ENCODE peak calls at places on chromosome 17, in seven cellular contexts. G is IMR-90, J is mesendoderm, T is neuronal stem cell, R is mesenchymal stem cell, Z is H1, H is trophoblast cell. D is an unnamed sample. For H3K4me1, the result is how much of the 10 kb centered on the place peaks cover.

GRCh38 chr17:72682597-72682996 is 409.9 kb downstream of the SLC39A11 start:
- DNase-seq in G (peak), J (no peak), T (no peak), R (peak), Z (no peak), H (no peak), D (no peak)

GRCh38 chr17:82933006-82933310 is 93.1 kb upstream of the ZNF750 start:
- DNase-seq in G (no peak), J (no peak), T (no peak), R (no peak), Z (no peak), H (no peak), D (no peak)

GRCh38 chr17:27268394-27269085 is 25.4 kb upstream of the WSB1 start:
- DNase-seq in G (no peak), J (no peak), T (no peak), R (no peak), Z (no peak), H (no peak), D (no peak)

GRCh38 chr17:80992077-80992947 is 671 bp downstream of the CHMP6 start:
- DNase-seq in G (no peak), J (no peak), T (no peak), R (peak), Z (no peak), H (no peak), D (peak)

GRCh38 chr17:79246226-79246794 is 171.7 kb downstream of the ENGASE start:
- DNase-seq in G (no peak), J (no peak), T (no peak), R (no peak), Z (no peak), H (no peak), D (no peak)

GRCh38 chr17:78736526-78737079 is 45.5 kb downstream of the CYTH1 start:
- DNase-seq in G (no peak), J (peak), T (no peak), R (no peak), Z (no peak), H (peak), D (peak)

GRCh38 chr17:64218066-64218465 is 45.0 kb downstream of the TEX2 start:
- DNase-seq in G (no peak), J (no peak), T (no peak), R (no peak), Z (no peak), H (no peak), D (no peak)

GRCh38 chr17:2421315-2422147 is 20.7 kb upstream of the MNT start:
- DNase-seq in G (peak), J (peak), T (no peak), R (no peak), Z (no peak), H (no peak), D (no peak)

GRCh38 chr17:66711936-66712335 is 123.0 kb upstream of the CACNG5 start:
- DNase-seq in G (no peak), J (peak), T (no peak), R (no peak), Z (no peak), H (no peak), D (peak)

GRCh38 chr17:33939959-33940358 is 315.1 kb upstream of the CCL2 start:
- DNase-seq in G (no peak), J (no peak), T (no peak), R (no peak), Z (no peak), H (no peak), D (no peak)

GRCh38 chr17:41666336-41666680 is 22.4 kb upstream of the EIF1 start:
- DNase-seq in G (peak), J (peak), T (peak), R (peak), Z (no peak), H (no peak), D (no peak)

GRCh38 chr17:47649972-47650524 is 329 bp downstream of the KPNB1 start:
- DNase-seq in G (no peak), J (peak), T (peak), R (no peak), Z (no peak), H (peak), D (no peak)

GRCh38 chr17:66716236-66717026 is 118.5 kb upstream of the CACNG5 start:
- DNase-seq in G (peak), J (peak), T (no peak), R (no peak), Z (no peak), H (no peak), D (peak)

GRCh38 chr17:68491864-68492263 is 20.4 kb upstream of the PRKAR1A start:
- DNase-seq in G (no peak), J (no peak), T (no peak), R (no peak), Z (no peak), H (no peak), D (no peak)

GRCh38 chr17:61710546-61710945 is 119.5 kb upstream of the NACA2 start:
- DNase-seq in G (no peak), J (no peak), T (no peak), R (no peak), Z (no peak), H (no peak), D (no peak)

GRCh38 chr17:6753006-6753445 is 2.8 kb upstream of the XAF1 start:
- DNase-seq in G (peak), J (peak), T (peak), R (peak), Z (no peak), H (peak), D (peak)

GRCh38 chr17:78458739-78459335 is 80.4 kb downstream of the PGS1 start:
- DNase-seq in G (no peak), J (no peak), T (no peak), R (no peak), Z (no peak), H (no peak), D (no peak)

GRCh38 chr17:29718446-29719039 is 95.8 kb upstream of the CORO6 start:
- DNase-seq in G (no peak), J (no peak), T (no peak), R (no peak), Z (peak), H (peak), D (peak)

GRCh38 chr17:50036455-50037320 is 19.2 kb upstream of the ITGA3 start:
- DNase-seq in G (no peak), J (no peak), T (no peak), R (no peak), Z (no peak), H (no peak), D (no peak)

GRCh38 chr17:35428229-35428628 is 4.1 kb downstream of the SLFN12 start:
- DNase-seq in G (no peak), J (no peak), T (no peak), R (no peak), Z (no peak), H (no peak), D (no peak)

GRCh38 chr17:69625449-69625848 is 211.0 kb downstream of the MAP2K6 start:
- DNase-seq in G (no peak), J (peak), T (no peak), R (no peak), Z (no peak), H (no peak), D (no peak)

GRCh38 chr17:70552230-70552981 is 383.1 kb downstream of the KCNJ2 start:
- DNase-seq in G (peak), J (peak), T (peak), R (peak), Z (no peak), H (no peak), D (peak)

GRCh38 chr17:34241062-34241461 is 14.0 kb upstream of the CCL2 start:
- DNase-seq in G (peak), J (no peak), T (no peak), R (no peak), Z (no peak), H (no peak), D (no peak)

GRCh38 chr17:73792994-73793393 is 148.7 kb upstream of the SDK2 start:
- DNase-seq in G (no peak), J (no peak), T (no peak), R (no peak), Z (no peak), H (no peak), D (no peak)

GRCh38 chr17:73791121-73791520 is 146.9 kb upstream of the SDK2 start:
- DNase-seq in G (no peak), J (no peak), T (no peak), R (no peak), Z (no peak), H (no peak), D (no peak)

GRCh38 chr17:73787721-73788051 is 143.4 kb upstream of the SDK2 start:
- DNase-seq in G (no peak), J (no peak), T (peak), R (no peak), Z (no peak), H (no peak), D (no peak)

GRCh38 chr17:73794336-73794735 is 150.1 kb upstream of the SDK2 start:
- DNase-seq in G (no peak), J (no peak), T (no peak), R (no peak), Z (no peak), H (no peak), D (no peak)

GRCh38 chr17:73791644-73792043 is 147.4 kb upstream of the SDK2 start:
- DNase-seq in G (no peak), J (no peak), T (no peak), R (no peak), Z (no peak), H (no peak), D (no peak)
- H3K4me1 ChIP-seq in G (under half), J (under half), T (under half), R (under half), Z (under half), H (under half), D (under half)

DNA sequence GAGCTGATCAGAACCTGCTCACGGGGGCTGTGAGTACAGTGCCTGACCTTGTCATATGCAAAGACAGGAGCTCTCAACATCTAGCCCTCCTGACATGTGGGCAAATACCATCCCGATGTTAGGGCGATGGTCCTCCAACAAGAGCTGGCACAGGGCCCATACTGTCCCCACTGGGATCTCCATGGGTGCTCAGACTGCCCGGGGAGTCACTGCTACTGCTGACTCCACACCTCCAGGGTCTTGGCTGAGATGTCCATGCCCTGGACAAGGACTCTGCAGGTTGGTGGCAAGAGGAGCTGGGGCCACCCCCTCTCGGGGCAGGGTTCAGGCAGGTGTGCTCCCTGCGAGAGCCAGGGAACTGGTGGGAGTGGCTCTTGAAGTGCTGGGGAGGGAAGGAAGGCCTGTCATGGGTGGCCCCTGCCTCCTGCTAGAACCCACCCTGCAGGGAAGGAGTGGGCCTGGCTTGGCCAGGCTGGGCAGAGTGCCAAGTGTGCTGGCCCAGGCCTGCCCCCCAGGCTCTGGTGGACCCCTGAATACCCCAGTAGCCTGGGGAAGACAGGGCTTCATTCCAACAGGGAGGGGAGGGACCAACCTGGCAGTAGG is 6.4 kb downstream of the CASKIN2 start:
- DNase-seq in G (no peak), J (no peak), T (no peak), R (no peak), Z (no peak), H (no peak), D (no peak)
- H3K23ac ChIP-seq in G (no peak), J (no peak), T (no peak), R (no peak), Z (no peak), H (no peak), D (no peak)

GRCh38 chr17:76973040-76973439 is 104.8 kb downstream of the MGAT5B start:
- DNase-seq in G (no peak), J (no peak), T (no peak), R (no peak), Z (no peak), H (no peak), D (no peak)
- H3K9ac ChIP-seq in G (no peak), J (no peak), T (no peak), R (no peak), Z (no peak), H (no peak), D (no peak)

DNA sequence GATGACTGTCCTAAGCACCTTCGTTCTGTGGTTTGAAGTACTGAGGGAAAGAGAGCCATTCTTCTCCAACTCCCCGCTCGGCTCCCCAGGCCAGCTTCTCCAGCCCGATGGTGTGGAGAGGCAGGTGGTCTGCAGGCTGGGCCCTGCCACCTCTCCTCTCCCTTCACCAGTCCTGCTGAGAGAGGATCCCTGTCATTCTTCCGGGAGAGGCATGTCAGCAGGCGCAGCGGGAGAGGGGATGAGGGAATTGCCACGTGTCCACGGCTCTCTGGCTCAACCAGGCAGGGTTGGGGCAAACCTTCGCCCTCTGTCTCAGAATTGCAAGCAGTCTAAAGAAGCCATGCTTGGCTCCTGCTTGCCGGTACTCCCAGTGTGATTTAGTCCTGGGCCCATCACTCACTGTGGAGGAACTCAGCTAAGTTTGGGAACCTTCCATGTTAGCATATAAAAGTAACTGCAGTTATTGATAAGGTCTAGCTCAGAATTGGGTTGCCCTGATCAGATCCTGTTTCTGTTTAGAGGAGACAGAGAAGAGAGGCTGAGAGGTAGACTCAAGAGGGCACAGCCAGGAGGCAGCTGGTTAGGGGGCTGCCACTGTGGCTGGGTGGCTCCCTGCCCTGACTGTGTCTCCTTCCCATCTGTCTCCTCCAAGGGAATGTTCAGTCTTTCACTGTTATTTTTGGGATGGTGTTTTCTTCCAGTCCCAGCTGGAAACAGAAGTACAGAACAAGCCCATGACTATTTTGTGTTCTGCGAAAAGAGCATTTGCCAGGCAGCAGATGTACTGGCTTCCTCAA is 17.4 kb downstream of the HS3ST3B1 start:
- DNase-seq in G (no peak), J (no peak), T (no peak), R (no peak), Z (no peak), H (no peak), D (no peak)
- H3K4me1 ChIP-seq in G (under half), J (under half), T (under half), R (under half), Z (under half), H (under half), D (under half)

DNA sequence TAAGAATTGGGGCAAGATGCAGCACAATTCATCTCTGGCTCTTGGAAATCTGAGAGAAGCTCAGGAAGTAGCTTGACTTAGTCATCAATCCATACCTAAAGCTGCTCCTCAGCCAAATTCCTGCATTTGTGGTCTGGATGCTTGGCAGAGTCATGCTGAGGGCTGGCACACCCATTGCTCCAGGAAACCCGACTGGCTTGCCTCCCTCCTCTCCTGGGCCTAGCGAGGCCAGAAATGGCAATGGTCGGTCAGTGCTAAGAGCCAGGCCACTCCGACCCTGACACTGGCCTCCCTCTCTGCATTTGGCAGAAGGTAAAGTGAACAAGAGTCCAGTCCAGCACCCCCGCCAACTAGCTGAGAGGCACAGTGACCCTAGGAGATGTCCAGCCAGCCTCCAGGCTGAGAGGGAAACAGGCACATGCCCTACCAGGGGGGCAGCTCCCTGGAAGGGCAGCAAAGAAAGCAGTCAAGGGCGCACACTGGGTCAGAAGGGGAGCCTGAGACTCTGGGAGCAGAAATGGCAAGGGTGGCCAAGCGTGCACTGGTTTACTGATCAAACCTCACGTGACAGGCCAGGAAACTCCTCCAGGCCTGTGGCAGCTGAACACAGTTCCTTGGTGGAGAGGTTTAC is 10.0 kb downstream of the POLDIP2 start:
- DNase-seq in G (peak), J (peak), T (no peak), R (peak), Z (no peak), H (peak), D (peak)
- H3K23ac ChIP-seq in G (no peak), J (no peak), T (no peak), R (no peak), Z (no peak), H (no peak), D (no peak)

D was measured in H9.